ENCODE peak calls at places on chromosomes 12 and 14, in five cellular contexts. One of them, this sample, is unnamed.

GRCh38 chr14:36976571-36977023 is 195.8 kb downstream of the SLC25A21 start:
- DNase-seq in A549: peak
- DNase-seq in IMR-90: peak
- DNase-seq in endothelial cell of umbilical vein: no peak
- DNase-seq in GM12892: no peak
- DNase-seq in this sample: no peak

GRCh38 chr12:114726092-114726710 is 42.2 kb upstream of the TBX3 start:
- DNase-seq in GM12892: no peak
- DNase-seq in IMR-90: no peak
- DNase-seq in A549: no peak
- DNase-seq in endothelial cell of umbilical vein: no peak
- DNase-seq in this sample: no peak

GRCh38 chr14:103319422-103319821 is 14.6 kb upstream of the EIF5 start:
- DNase-seq in endothelial cell of umbilical vein: no peak
- DNase-seq in IMR-90: no peak
- DNase-seq in GM12892: no peak
- DNase-seq in A549: no peak
- DNase-seq in this sample: no peak

GRCh38 chr14:63504628-63505027 is 38.5 kb downstream of the PPP2R5E start:
- DNase-seq in GM12892: no peak
- DNase-seq in IMR-90: peak
- DNase-seq in A549: peak
- DNase-seq in endothelial cell of umbilical vein: no peak
- DNase-seq in this sample: no peak

GRCh38 chr12:4031703-4032291 is 158.6 kb upstream of the PARP11 start:
- DNase-seq in endothelial cell of umbilical vein: peak
- DNase-seq in IMR-90: peak
- DNase-seq in GM12892: peak
- DNase-seq in A549: peak
- DNase-seq in this sample: no peak

GRCh38 chr12:29455087-29455486 is 42.4 kb downstream of the OVCH1 start:
- DNase-seq in IMR-90: no peak
- DNase-seq in endothelial cell of umbilical vein: no peak
- DNase-seq in GM12892: no peak
- DNase-seq in A549: no peak
- DNase-seq in this sample: no peak

GRCh38 chr12:127277882-127278281 is 989.1 kb upstream of the TMEM132C start:
- DNase-seq in GM12892: no peak
- DNase-seq in A549: no peak
- DNase-seq in IMR-90: no peak
- DNase-seq in endothelial cell of umbilical vein: no peak
- DNase-seq in this sample: no peak

GRCh38 chr14:71527807-71528206 is 404.4 kb upstream of the RGS6 start:
- DNase-seq in endothelial cell of umbilical vein: no peak
- DNase-seq in A549: no peak
- DNase-seq in IMR-90: no peak
- DNase-seq in GM12892: no peak
- DNase-seq in this sample: no peak

GRCh38 chr12:11840350-11840749 is 190.9 kb downstream of the ETV6 start:
- DNase-seq in GM12892: no peak
- DNase-seq in endothelial cell of umbilical vein: peak
- DNase-seq in IMR-90: no peak
- DNase-seq in A549: no peak
- DNase-seq in this sample: no peak

GRCh38 chr14:63204407-63205280 is at the start of gene RHOJ:
- DNase-seq in A549: no peak
- DNase-seq in GM12892: no peak
- DNase-seq in endothelial cell of umbilical vein: no peak
- DNase-seq in IMR-90: peak
- DNase-seq in this sample: no peak

GRCh38 chr12:53036802-53037201 is 13.1 kb upstream of the TNS2 start:
- DNase-seq in GM12892: no peak
- DNase-seq in endothelial cell of umbilical vein: no peak
- DNase-seq in IMR-90: no peak
- DNase-seq in A549: no peak
- DNase-seq in this sample: no peak

DNA sequence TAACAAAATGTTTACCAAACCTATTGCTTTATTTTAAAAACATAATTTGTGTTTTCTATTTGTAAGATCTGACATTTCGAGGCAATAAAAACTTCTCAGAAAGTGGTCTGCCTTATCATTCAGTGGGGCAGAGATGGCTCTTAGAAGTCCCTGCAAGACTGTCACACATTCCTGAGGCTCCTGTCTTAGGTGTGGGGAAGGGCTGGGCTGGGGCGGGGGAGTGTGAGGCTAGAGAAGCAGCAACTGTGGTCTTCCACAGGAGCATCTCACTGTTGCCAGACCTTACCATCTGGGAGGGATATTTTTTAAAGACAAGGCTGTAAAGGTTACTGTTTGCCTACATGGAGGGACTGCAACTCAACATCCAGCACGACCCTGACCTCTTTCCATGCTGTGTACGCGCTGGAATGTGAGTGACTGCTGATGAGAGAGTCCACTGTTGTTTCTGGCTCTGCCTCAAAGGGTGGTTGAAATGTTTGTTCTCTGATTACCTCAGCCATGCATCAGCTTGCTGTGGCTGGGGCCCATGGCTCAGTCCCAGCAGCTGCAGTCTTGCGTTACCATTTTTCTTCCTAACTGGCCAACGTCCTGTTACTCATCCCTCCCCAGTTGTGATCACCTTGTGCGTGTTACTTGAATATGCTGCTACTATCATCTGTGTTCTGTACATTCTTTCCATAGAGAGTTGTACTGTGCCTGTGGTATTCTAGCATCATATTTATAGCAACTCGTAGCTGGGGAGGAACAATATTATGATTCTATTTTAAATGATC is 12.4 kb downstream of the ERG28 start:
- DNase-seq in IMR-90: peak
- DNase-seq in endothelial cell of umbilical vein: peak
- DNase-seq in A549: peak
- DNase-seq in GM12892: no peak
- DNase-seq in this sample: peak
- TF ChIP-seq POLR2A in IMR-90: no peak
- TF ChIP-seq POLR2A in endothelial cell of umbilical vein: no peak
- TF ChIP-seq POLR2A in A549: no peak
- TF ChIP-seq POLR2A in GM12892: no peak
- TF ChIP-seq POLR2A in this sample: no peak

GRCh38 chr12:110280784-110281548 is at the start of gene ATP2A2:
- DNase-seq in IMR-90: peak
- DNase-seq in GM12892: peak
- DNase-seq in A549: peak
- DNase-seq in endothelial cell of umbilical vein: peak
- DNase-seq in this sample: peak
- TF ChIP-seq POLR2A in IMR-90: peak
- TF ChIP-seq POLR2A in GM12892: peak
- TF ChIP-seq POLR2A in A549: peak
- TF ChIP-seq POLR2A in endothelial cell of umbilical vein: peak
- TF ChIP-seq POLR2A in this sample: peak

DNA sequence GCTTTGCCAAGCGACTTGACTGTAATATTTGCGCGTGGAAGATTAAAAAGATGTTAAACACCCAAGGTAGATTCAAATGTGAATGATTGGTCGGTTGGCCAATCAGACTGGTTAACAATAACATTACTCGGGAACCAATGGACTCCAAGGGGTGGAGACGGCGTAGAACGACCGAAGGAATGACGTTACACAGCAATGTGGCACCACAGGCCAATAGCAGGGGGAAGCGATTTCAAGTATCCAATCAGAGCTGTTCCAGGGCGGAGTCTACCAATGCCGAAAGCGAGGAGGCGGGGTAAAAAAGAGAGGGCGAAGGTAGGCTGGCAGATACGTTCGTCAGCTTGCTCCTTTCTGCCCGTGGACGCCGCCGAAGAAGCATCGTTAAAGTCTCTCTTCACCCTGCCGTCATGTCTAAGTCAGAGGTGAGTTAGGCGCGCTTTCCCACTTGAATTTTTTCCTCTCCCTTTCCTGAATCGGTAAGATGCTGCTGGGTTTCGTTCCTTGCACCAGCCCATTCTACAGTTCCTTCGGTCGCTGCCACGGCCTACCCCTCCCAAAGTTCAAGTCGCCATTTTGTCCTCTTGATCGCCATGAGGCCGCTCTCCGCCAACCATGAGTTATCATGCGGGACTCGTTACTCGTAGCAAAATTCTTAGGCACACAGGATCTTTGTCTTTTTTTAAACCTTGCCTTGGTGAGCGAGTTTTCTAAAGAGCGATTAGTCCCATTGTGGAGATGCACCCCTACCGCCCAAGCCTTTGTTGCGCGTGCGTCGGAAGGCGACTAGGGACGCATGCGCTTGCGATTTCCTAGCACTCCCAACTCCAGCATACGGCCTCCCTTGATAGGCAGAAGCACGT is at the start of gene HNRNPA1:
- DNase-seq in endothelial cell of umbilical vein: peak
- DNase-seq in GM12892: peak
- DNase-seq in IMR-90: peak
- DNase-seq in A549: peak
- DNase-seq in this sample: peak
- TF ChIP-seq POLR2A in endothelial cell of umbilical vein: peak
- TF ChIP-seq POLR2A in GM12892: peak
- TF ChIP-seq POLR2A in IMR-90: peak
- TF ChIP-seq POLR2A in A549: peak
- TF ChIP-seq POLR2A in this sample: peak

DNA sequence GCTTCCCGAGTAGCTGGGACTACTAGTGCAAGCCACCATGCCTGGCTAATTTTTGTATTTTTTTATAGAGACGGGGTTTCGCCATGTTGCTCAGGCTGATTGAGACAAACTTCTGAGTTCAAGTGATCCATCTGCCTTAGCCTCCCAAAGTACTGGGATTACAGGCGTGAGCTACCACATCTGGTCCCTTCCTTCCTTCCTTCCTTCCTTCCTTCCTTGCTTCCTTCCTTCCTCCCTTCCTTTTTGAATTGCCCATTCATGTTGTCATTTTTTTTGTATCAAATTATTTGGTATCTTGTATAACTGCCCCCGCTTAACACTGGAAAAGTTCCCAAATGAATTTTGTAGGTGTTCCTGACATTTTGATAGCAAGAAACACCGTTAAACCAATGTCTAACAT is 11.7 kb downstream of the RAD9B start:
- DNase-seq in endothelial cell of umbilical vein: no peak
- DNase-seq in A549: no peak
- DNase-seq in GM12892: no peak
- DNase-seq in IMR-90: no peak
- DNase-seq in this sample: no peak
- TF ChIP-seq POLR2A in endothelial cell of umbilical vein: no peak
- TF ChIP-seq POLR2A in A549: no peak
- TF ChIP-seq POLR2A in GM12892: no peak
- TF ChIP-seq POLR2A in IMR-90: no peak
- TF ChIP-seq POLR2A in this sample: no peak

GRCh38 chr14:67372833-67373232 is 12.7 kb downstream of the EIF2S1 start:
- DNase-seq in A549: no peak
- DNase-seq in endothelial cell of umbilical vein: no peak
- DNase-seq in GM12892: no peak
- DNase-seq in IMR-90: no peak
- DNase-seq in this sample: no peak
- TF ChIP-seq POLR2A in A549: no peak
- TF ChIP-seq POLR2A in endothelial cell of umbilical vein: no peak
- TF ChIP-seq POLR2A in GM12892: no peak
- TF ChIP-seq POLR2A in IMR-90: no peak
- TF ChIP-seq POLR2A in this sample: no peak